ENCODE peak calls at places on chromosomes 1 and 21, in eight cellular contexts. One of them, this sample, is unnamed.

GRCh38 chr21:42737969-42738590 is 84.7 kb downstream of the PDE9A start:
- DNase-seq in HuH-7.5: no peak
- DNase-seq in NCI-H1417: no peak
- DNase-seq in upper lobe of right lung: peak; percentile 81
- DNase-seq in stimulated activated CD4-positive, alpha-beta T cell treated with anti-CD3 and anti-CD28 coated beads, Interleukin-1b, Interleukin-23, amount 100 ng/mL, for 4 hours: no peak
- DNase-seq in amniotic stem cell: no peak
- DNase-seq in NCI-H2081: no peak
- DNase-seq in heart right ventricle: peak; percentile 67
- DNase-seq in this sample: no peak

GRCh38 chr1:42686418-42686817 is 4.2 kb downstream of the YBX1 start:
- DNase-seq in HuH-7.5: no peak
- DNase-seq in NCI-H1417: no peak
- DNase-seq in upper lobe of right lung: no peak
- DNase-seq in stimulated activated CD4-positive, alpha-beta T cell treated with anti-CD3 and anti-CD28 coated beads, Interleukin-1b, Interleukin-23, amount 100 ng/mL, for 4 hours: no peak
- DNase-seq in amniotic stem cell: no peak
- DNase-seq in NCI-H2081: no peak
- DNase-seq in heart right ventricle: no peak
- DNase-seq in this sample: no peak

GRCh38 chr1:23020731-23021130 is 1.5 kb downstream of the KDM1A start:
- DNase-seq in HuH-7.5: no peak
- DNase-seq in NCI-H1417: no peak
- DNase-seq in upper lobe of right lung: no peak
- DNase-seq in stimulated activated CD4-positive, alpha-beta T cell treated with anti-CD3 and anti-CD28 coated beads, Interleukin-1b, Interleukin-23, amount 100 ng/mL, for 4 hours: no peak
- DNase-seq in amniotic stem cell: no peak
- DNase-seq in NCI-H2081: peak; percentile 25
- DNase-seq in heart right ventricle: no peak
- DNase-seq in this sample: no peak

GRCh38 chr1:241356187-241356518 is 852 bp downstream of the RGS7 start:
- DNase-seq in HuH-7.5: peak; percentile 19
- DNase-seq in NCI-H1417: peak; percentile 29
- DNase-seq in upper lobe of right lung: no peak
- DNase-seq in stimulated activated CD4-positive, alpha-beta T cell treated with anti-CD3 and anti-CD28 coated beads, Interleukin-1b, Interleukin-23, amount 100 ng/mL, for 4 hours: no peak
- DNase-seq in amniotic stem cell: no peak
- DNase-seq in NCI-H2081: peak; percentile 60
- DNase-seq in heart right ventricle: no peak
- DNase-seq in this sample: no peak

GRCh38 chr1:36115931-36116330 is 9.1 kb downstream of the COL8A2 start:
- DNase-seq in HuH-7.5: no peak
- DNase-seq in NCI-H1417: no peak
- DNase-seq in upper lobe of right lung: no peak
- DNase-seq in stimulated activated CD4-positive, alpha-beta T cell treated with anti-CD3 and anti-CD28 coated beads, Interleukin-1b, Interleukin-23, amount 100 ng/mL, for 4 hours: no peak
- DNase-seq in amniotic stem cell: no peak
- DNase-seq in NCI-H2081: no peak
- DNase-seq in heart right ventricle: no peak
- DNase-seq in this sample: no peak

GRCh38 chr1:162319510-162320160 is 57.0 kb downstream of the SPATA46 start:
- DNase-seq in HuH-7.5: no peak
- DNase-seq in NCI-H1417: no peak
- DNase-seq in upper lobe of right lung: no peak
- DNase-seq in stimulated activated CD4-positive, alpha-beta T cell treated with anti-CD3 and anti-CD28 coated beads, Interleukin-1b, Interleukin-23, amount 100 ng/mL, for 4 hours: no peak
- DNase-seq in amniotic stem cell: no peak
- DNase-seq in NCI-H2081: no peak
- DNase-seq in heart right ventricle: no peak
- DNase-seq in this sample: peak; percentile 74

GRCh38 chr1:214719207-214719606 is 116.2 kb downstream of the CENPF start:
- DNase-seq in HuH-7.5: no peak
- DNase-seq in NCI-H1417: no peak
- DNase-seq in upper lobe of right lung: no peak
- DNase-seq in stimulated activated CD4-positive, alpha-beta T cell treated with anti-CD3 and anti-CD28 coated beads, Interleukin-1b, Interleukin-23, amount 100 ng/mL, for 4 hours: no peak
- DNase-seq in amniotic stem cell: no peak
- DNase-seq in NCI-H2081: no peak
- DNase-seq in heart right ventricle: no peak
- DNase-seq in this sample: no peak

GRCh38 chr21:45548711-45549491 is 6.7 kb upstream of the SLC19A1 start:
- DNase-seq in HuH-7.5: no peak
- DNase-seq in NCI-H1417: no peak
- DNase-seq in upper lobe of right lung: no peak
- DNase-seq in stimulated activated CD4-positive, alpha-beta T cell treated with anti-CD3 and anti-CD28 coated beads, Interleukin-1b, Interleukin-23, amount 100 ng/mL, for 4 hours: no peak
- DNase-seq in amniotic stem cell: no peak
- DNase-seq in NCI-H2081: no peak
- DNase-seq in heart right ventricle: no peak
- DNase-seq in this sample: no peak

GRCh38 chr1:228459091-228459993 is 27.8 kb upstream of the RNF187 start:
- DNase-seq in HuH-7.5: peak; percentile 89
- DNase-seq in NCI-H1417: peak; percentile 49
- DNase-seq in upper lobe of right lung: peak; percentile 77
- DNase-seq in stimulated activated CD4-positive, alpha-beta T cell treated with anti-CD3 and anti-CD28 coated beads, Interleukin-1b, Interleukin-23, amount 100 ng/mL, for 4 hours: peak; percentile 33
- DNase-seq in amniotic stem cell: peak; percentile 43
- DNase-seq in NCI-H2081: peak; percentile 92
- DNase-seq in heart right ventricle: peak; percentile 34
- DNase-seq in this sample: peak; percentile 79

GRCh38 chr1:241375906-241376305 is 18.9 kb upstream of the RGS7 start:
- DNase-seq in HuH-7.5: no peak
- DNase-seq in NCI-H1417: no peak
- DNase-seq in upper lobe of right lung: no peak
- DNase-seq in stimulated activated CD4-positive, alpha-beta T cell treated with anti-CD3 and anti-CD28 coated beads, Interleukin-1b, Interleukin-23, amount 100 ng/mL, for 4 hours: no peak
- DNase-seq in amniotic stem cell: no peak
- DNase-seq in NCI-H2081: no peak
- DNase-seq in heart right ventricle: no peak
- DNase-seq in this sample: no peak

GRCh38 chr1:222335586-222335985 is 212.3 kb downstream of the HHIPL2 start:
- DNase-seq in HuH-7.5: no peak
- DNase-seq in NCI-H1417: no peak
- DNase-seq in upper lobe of right lung: no peak
- DNase-seq in stimulated activated CD4-positive, alpha-beta T cell treated with anti-CD3 and anti-CD28 coated beads, Interleukin-1b, Interleukin-23, amount 100 ng/mL, for 4 hours: no peak
- DNase-seq in amniotic stem cell: no peak
- DNase-seq in NCI-H2081: no peak
- DNase-seq in heart right ventricle: no peak
- DNase-seq in this sample: no peak

GRCh38 chr1:210920258-210920657 is 213.7 kb downstream of the KCNH1 start:
- DNase-seq in HuH-7.5: no peak
- DNase-seq in NCI-H1417: no peak
- DNase-seq in upper lobe of right lung: no peak
- DNase-seq in stimulated activated CD4-positive, alpha-beta T cell treated with anti-CD3 and anti-CD28 coated beads, Interleukin-1b, Interleukin-23, amount 100 ng/mL, for 4 hours: no peak
- DNase-seq in amniotic stem cell: no peak
- DNase-seq in NCI-H2081: no peak
- DNase-seq in heart right ventricle: no peak
- DNase-seq in this sample: no peak

GRCh38 chr21:42097860-42098259 is 26.7 kb downstream of the UMODL1 start:
- DNase-seq in HuH-7.5: peak; percentile 47
- DNase-seq in NCI-H1417: peak; percentile 41
- DNase-seq in upper lobe of right lung: no peak
- DNase-seq in stimulated activated CD4-positive, alpha-beta T cell treated with anti-CD3 and anti-CD28 coated beads, Interleukin-1b, Interleukin-23, amount 100 ng/mL, for 4 hours: no peak
- DNase-seq in amniotic stem cell: peak; percentile 97
- DNase-seq in NCI-H2081: peak; percentile 47
- DNase-seq in heart right ventricle: peak; percentile 32
- DNase-seq in this sample: no peak

GRCh38 chr1:63987014-63987630 is 213.3 kb downstream of the ROR1 start:
- DNase-seq in HuH-7.5: no peak
- DNase-seq in NCI-H1417: no peak
- DNase-seq in upper lobe of right lung: no peak
- DNase-seq in stimulated activated CD4-positive, alpha-beta T cell treated with anti-CD3 and anti-CD28 coated beads, Interleukin-1b, Interleukin-23, amount 100 ng/mL, for 4 hours: no peak
- DNase-seq in amniotic stem cell: no peak
- DNase-seq in NCI-H2081: no peak
- DNase-seq in heart right ventricle: no peak
- DNase-seq in this sample: peak; percentile 46

GRCh38 chr1:156694563-156694962 is 10.8 kb downstream of the CRABP2 start:
- DNase-seq in HuH-7.5: no peak
- DNase-seq in NCI-H1417: no peak
- DNase-seq in upper lobe of right lung: no peak
- DNase-seq in stimulated activated CD4-positive, alpha-beta T cell treated with anti-CD3 and anti-CD28 coated beads, Interleukin-1b, Interleukin-23, amount 100 ng/mL, for 4 hours: no peak
- DNase-seq in amniotic stem cell: no peak
- DNase-seq in NCI-H2081: no peak
- DNase-seq in heart right ventricle: no peak
- DNase-seq in this sample: no peak

GRCh38 chr1:81635816-81636215 is 164.9 kb upstream of the ADGRL2 start:
- DNase-seq in HuH-7.5: no peak
- DNase-seq in NCI-H1417: no peak
- DNase-seq in upper lobe of right lung: no peak
- DNase-seq in stimulated activated CD4-positive, alpha-beta T cell treated with anti-CD3 and anti-CD28 coated beads, Interleukin-1b, Interleukin-23, amount 100 ng/mL, for 4 hours: no peak
- DNase-seq in amniotic stem cell: no peak
- DNase-seq in NCI-H2081: no peak
- DNase-seq in heart right ventricle: no peak
- DNase-seq in this sample: no peak

GRCh38 chr1:157652859-157653493 is 47.6 kb downstream of the FCRL3 start:
- DNase-seq in HuH-7.5: no peak
- DNase-seq in NCI-H1417: no peak
- DNase-seq in upper lobe of right lung: no peak
- DNase-seq in stimulated activated CD4-positive, alpha-beta T cell treated with anti-CD3 and anti-CD28 coated beads, Interleukin-1b, Interleukin-23, amount 100 ng/mL, for 4 hours: no peak
- DNase-seq in amniotic stem cell: no peak
- DNase-seq in NCI-H2081: no peak
- DNase-seq in heart right ventricle: no peak
- DNase-seq in this sample: no peak

GRCh38 chr1:9317591-9318331 is 25.1 kb downstream of the SPSB1 start:
- DNase-seq in HuH-7.5: no peak
- DNase-seq in NCI-H1417: no peak
- DNase-seq in upper lobe of right lung: no peak
- DNase-seq in stimulated activated CD4-positive, alpha-beta T cell treated with anti-CD3 and anti-CD28 coated beads, Interleukin-1b, Interleukin-23, amount 100 ng/mL, for 4 hours: no peak
- DNase-seq in amniotic stem cell: no peak
- DNase-seq in NCI-H2081: peak; percentile 83
- DNase-seq in heart right ventricle: peak; percentile 57
- DNase-seq in this sample: no peak

GRCh38 chr1:233791750-233792149 is 112.7 kb upstream of the SLC35F3 start:
- DNase-seq in HuH-7.5: no peak
- DNase-seq in NCI-H1417: no peak
- DNase-seq in upper lobe of right lung: no peak
- DNase-seq in stimulated activated CD4-positive, alpha-beta T cell treated with anti-CD3 and anti-CD28 coated beads, Interleukin-1b, Interleukin-23, amount 100 ng/mL, for 4 hours: no peak
- DNase-seq in amniotic stem cell: no peak
- DNase-seq in NCI-H2081: peak; percentile 5
- DNase-seq in heart right ventricle: no peak
- DNase-seq in this sample: no peak

GRCh38 chr1:29831500-29832117 is 595.3 kb downstream of the PTPRU start:
- DNase-seq in HuH-7.5: no peak
- DNase-seq in NCI-H1417: no peak
- DNase-seq in upper lobe of right lung: no peak
- DNase-seq in stimulated activated CD4-positive, alpha-beta T cell treated with anti-CD3 and anti-CD28 coated beads, Interleukin-1b, Interleukin-23, amount 100 ng/mL, for 4 hours: no peak
- DNase-seq in amniotic stem cell: no peak
- DNase-seq in NCI-H2081: no peak
- DNase-seq in heart right ventricle: no peak
- DNase-seq in this sample: no peak

This sample was measured in cardiac muscle cell.